ENCODE peak calls at places on chromosomes 13 and 19, in seven cellular contexts. One of them, this sample, is unnamed.

GRCh38 chr13:46648166-46648607 is 95.2 kb downstream of the LRCH1 start:
- DNase-seq in OCI-LY7: peak
- DNase-seq in endodermal cell: peak
- DNase-seq in AG09309: no peak
- DNase-seq in choroid plexus epithelial cell: peak
- DNase-seq in HL-60: no peak
- DNase-seq in effector memory CD4-positive, alpha-beta T cell: no peak
- DNase-seq in this sample: no peak

GRCh38 chr19:19429361-19429760 is 23.9 kb downstream of the GATAD2A start:
- DNase-seq in OCI-LY7: no peak
- DNase-seq in endodermal cell: no peak
- DNase-seq in AG09309: no peak
- DNase-seq in choroid plexus epithelial cell: no peak
- DNase-seq in HL-60: no peak
- DNase-seq in effector memory CD4-positive, alpha-beta T cell: no peak
- DNase-seq in this sample: no peak

GRCh38 chr13:98751397-98752110 is 918 bp downstream of the SLC15A1 start:
- DNase-seq in OCI-LY7: no peak
- DNase-seq in endodermal cell: peak
- DNase-seq in AG09309: no peak
- DNase-seq in choroid plexus epithelial cell: peak
- DNase-seq in HL-60: no peak
- DNase-seq in effector memory CD4-positive, alpha-beta T cell: no peak
- DNase-seq in this sample: no peak

GRCh38 chr19:44111910-44112463 is 1.2 kb upstream of the ZNF225 start:
- DNase-seq in OCI-LY7: no peak
- DNase-seq in endodermal cell: peak
- DNase-seq in AG09309: peak
- DNase-seq in choroid plexus epithelial cell: peak
- DNase-seq in HL-60: peak
- DNase-seq in effector memory CD4-positive, alpha-beta T cell: no peak
- DNase-seq in this sample: no peak

GRCh38 chr13:109968876-109969577 is 182.6 kb upstream of the IRS2 start:
- DNase-seq in OCI-LY7: no peak
- DNase-seq in endodermal cell: peak
- DNase-seq in AG09309: no peak
- DNase-seq in choroid plexus epithelial cell: peak
- DNase-seq in HL-60: peak
- DNase-seq in effector memory CD4-positive, alpha-beta T cell: no peak
- DNase-seq in this sample: no peak

GRCh38 chr19:10333758-10334339 is 520 bp upstream of the RAVER1 start:
- DNase-seq in OCI-LY7: no peak
- DNase-seq in endodermal cell: peak
- DNase-seq in AG09309: no peak
- DNase-seq in choroid plexus epithelial cell: peak
- DNase-seq in HL-60: no peak
- DNase-seq in effector memory CD4-positive, alpha-beta T cell: no peak
- DNase-seq in this sample: no peak

GRCh38 chr13:26786651-26787295 is 26.2 kb upstream of the GPR12 start:
- DNase-seq in OCI-LY7: peak
- DNase-seq in endodermal cell: no peak
- DNase-seq in AG09309: no peak
- DNase-seq in choroid plexus epithelial cell: no peak
- DNase-seq in HL-60: no peak
- DNase-seq in effector memory CD4-positive, alpha-beta T cell: no peak
- DNase-seq in this sample: peak

GRCh38 chr19:53102186-53102585 is 1.0 kb downstream of the ZNF160 start:
- DNase-seq in OCI-LY7: no peak
- DNase-seq in endodermal cell: peak
- DNase-seq in AG09309: no peak
- DNase-seq in choroid plexus epithelial cell: no peak
- DNase-seq in HL-60: no peak
- DNase-seq in effector memory CD4-positive, alpha-beta T cell: no peak
- DNase-seq in this sample: no peak

GRCh38 chr19:19498255-19498991 is 16.9 kb downstream of the TSSK6 start:
- DNase-seq in OCI-LY7: no peak
- DNase-seq in endodermal cell: no peak
- DNase-seq in AG09309: no peak
- DNase-seq in choroid plexus epithelial cell: no peak
- DNase-seq in HL-60: no peak
- DNase-seq in effector memory CD4-positive, alpha-beta T cell: no peak
- DNase-seq in this sample: no peak

GRCh38 chr13:52788011-52788410 is 48.4 kb upstream of the CNMD start:
- DNase-seq in OCI-LY7: no peak
- DNase-seq in endodermal cell: no peak
- DNase-seq in AG09309: no peak
- DNase-seq in choroid plexus epithelial cell: no peak
- DNase-seq in HL-60: no peak
- DNase-seq in effector memory CD4-positive, alpha-beta T cell: no peak
- DNase-seq in this sample: no peak

GRCh38 chr13:82115391-82115790 is 1766.9 kb downstream of the SLITRK1 start:
- DNase-seq in OCI-LY7: no peak
- DNase-seq in endodermal cell: no peak
- DNase-seq in AG09309: no peak
- DNase-seq in choroid plexus epithelial cell: no peak
- DNase-seq in HL-60: no peak
- DNase-seq in effector memory CD4-positive, alpha-beta T cell: no peak
- DNase-seq in this sample: no peak

GRCh38 chr19:16901491-16902175 is 12.8 kb downstream of the F2RL3 start:
- DNase-seq in OCI-LY7: no peak
- DNase-seq in endodermal cell: no peak
- DNase-seq in AG09309: no peak
- DNase-seq in choroid plexus epithelial cell: no peak
- DNase-seq in HL-60: no peak
- DNase-seq in effector memory CD4-positive, alpha-beta T cell: no peak
- DNase-seq in this sample: no peak

GRCh38 chr19:51294211-51294976 is 17.1 kb upstream of the IGLON5 start:
- DNase-seq in OCI-LY7: no peak
- DNase-seq in endodermal cell: peak
- DNase-seq in AG09309: no peak
- DNase-seq in choroid plexus epithelial cell: no peak
- DNase-seq in HL-60: no peak
- DNase-seq in effector memory CD4-positive, alpha-beta T cell: no peak
- DNase-seq in this sample: no peak

GRCh38 chr19:40907968-40908735 is 26.1 kb upstream of the CYP2A7 start:
- DNase-seq in OCI-LY7: no peak
- DNase-seq in endodermal cell: peak
- DNase-seq in AG09309: no peak
- DNase-seq in choroid plexus epithelial cell: no peak
- DNase-seq in HL-60: peak
- DNase-seq in effector memory CD4-positive, alpha-beta T cell: peak
- DNase-seq in this sample: peak

GRCh38 chr13:49740870-49741269 is 49.6 kb upstream of the EBPL start:
- DNase-seq in OCI-LY7: no peak
- DNase-seq in endodermal cell: no peak
- DNase-seq in AG09309: no peak
- DNase-seq in choroid plexus epithelial cell: no peak
- DNase-seq in HL-60: no peak
- DNase-seq in effector memory CD4-positive, alpha-beta T cell: no peak
- DNase-seq in this sample: no peak

DNA sequence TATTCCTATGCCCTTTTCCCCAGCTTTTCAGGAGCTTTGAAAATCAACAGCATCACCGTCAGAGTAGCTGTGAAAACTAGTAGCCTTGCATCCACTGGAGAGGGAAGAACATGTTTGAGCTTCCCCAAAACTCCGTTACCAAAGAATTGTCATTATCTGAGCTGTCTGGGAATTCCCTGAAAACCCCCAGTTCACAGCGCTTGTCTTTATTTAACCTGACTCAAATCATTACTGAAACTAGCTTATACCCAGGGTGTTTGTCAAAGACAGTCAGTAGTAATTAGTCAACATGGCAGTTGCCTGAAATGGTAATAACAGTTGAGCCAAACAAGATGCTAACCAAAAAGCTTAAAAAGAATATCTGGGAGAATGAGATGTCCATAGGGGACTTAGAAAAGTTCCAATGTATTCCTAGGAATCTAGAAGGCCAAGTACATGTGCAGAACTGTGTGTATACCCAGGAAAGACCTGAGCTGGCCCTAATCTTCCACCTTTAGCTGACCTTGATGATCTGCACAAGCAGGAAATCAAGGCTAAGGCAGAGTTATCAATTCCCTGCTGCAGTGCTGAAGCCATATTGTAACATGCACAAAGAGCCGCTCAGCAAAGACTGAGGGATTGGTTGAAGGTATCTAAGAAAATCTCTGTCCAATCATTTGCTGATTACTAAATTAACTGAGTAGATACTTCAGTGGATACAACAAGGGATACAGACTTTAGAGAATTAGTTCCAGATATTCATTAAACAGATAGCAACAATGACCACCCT is 130.8 kb downstream of the KL start:
- DNase-seq in OCI-LY7: no peak
- DNase-seq in endodermal cell: no peak
- DNase-seq in AG09309: no peak
- DNase-seq in choroid plexus epithelial cell: no peak
- DNase-seq in HL-60: no peak
- DNase-seq in effector memory CD4-positive, alpha-beta T cell: no peak
- DNase-seq in this sample: no peak
- H3K4me3 ChIP-seq in OCI-LY7: no peak
- H3K4me3 ChIP-seq in endodermal cell: no peak
- H3K4me3 ChIP-seq in AG09309: no peak
- H3K4me3 ChIP-seq in choroid plexus epithelial cell: no peak
- H3K4me3 ChIP-seq in HL-60: no peak
- H3K4me3 ChIP-seq in effector memory CD4-positive, alpha-beta T cell: no peak
- H3K4me3 ChIP-seq in this sample: no peak

DNA sequence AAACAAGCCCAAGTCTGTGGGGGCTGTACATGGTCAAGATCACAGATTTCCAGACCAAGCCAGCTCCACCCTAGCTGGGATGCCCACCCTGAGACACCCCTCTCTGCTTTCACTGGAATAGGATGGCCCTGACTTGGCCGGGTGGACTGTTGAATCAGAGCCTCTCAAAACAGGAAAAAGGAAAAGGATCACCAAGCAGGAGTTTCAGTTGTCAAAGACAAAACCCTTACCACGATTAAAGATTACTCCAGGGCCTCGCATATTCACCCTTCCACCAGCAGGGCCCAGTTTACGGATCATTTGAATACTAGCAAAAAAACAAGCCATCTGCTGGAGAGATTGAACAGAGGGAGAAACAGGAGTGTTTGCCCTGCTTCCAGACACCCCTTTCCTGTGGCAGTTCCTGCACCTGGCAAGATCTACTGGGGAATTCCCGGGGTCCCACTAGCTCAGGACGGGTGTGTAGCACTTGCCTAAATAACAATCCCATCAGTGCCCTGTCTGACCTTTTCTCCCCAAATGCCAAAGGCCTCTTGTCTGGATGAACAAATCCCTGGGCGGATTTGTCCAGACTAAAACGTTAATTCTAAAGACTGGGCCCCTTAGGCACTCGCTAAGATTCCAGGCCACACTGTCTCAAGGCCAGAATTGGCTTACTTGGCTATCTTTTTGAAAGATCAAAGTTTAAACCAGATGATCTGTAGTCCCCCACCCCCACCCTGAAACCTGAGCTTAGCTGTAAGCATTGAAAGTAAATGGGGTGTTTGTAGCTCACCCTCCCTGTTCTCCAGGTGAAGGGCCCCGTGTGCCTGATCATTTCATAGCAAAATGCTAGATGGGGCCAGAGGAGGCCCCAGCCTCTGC is 38.4 kb downstream of the ACTN4 start:
- DNase-seq in OCI-LY7: no peak
- DNase-seq in endodermal cell: peak
- DNase-seq in AG09309: no peak
- DNase-seq in choroid plexus epithelial cell: peak
- DNase-seq in HL-60: no peak
- DNase-seq in effector memory CD4-positive, alpha-beta T cell: no peak
- DNase-seq in this sample: peak
- H3K4me3 ChIP-seq in OCI-LY7: no peak
- H3K4me3 ChIP-seq in endodermal cell: peak
- H3K4me3 ChIP-seq in AG09309: no peak
- H3K4me3 ChIP-seq in choroid plexus epithelial cell: no peak
- H3K4me3 ChIP-seq in HL-60: no peak
- H3K4me3 ChIP-seq in effector memory CD4-positive, alpha-beta T cell: peak
- H3K4me3 ChIP-seq in this sample: peak

GRCh38 chr19:54201172-54201701 is 579 bp downstream of the RPS9 start:
- DNase-seq in OCI-LY7: no peak
- DNase-seq in endodermal cell: no peak
- DNase-seq in AG09309: no peak
- DNase-seq in choroid plexus epithelial cell: peak
- DNase-seq in HL-60: no peak
- DNase-seq in effector memory CD4-positive, alpha-beta T cell: no peak
- DNase-seq in this sample: no peak

GRCh38 chr19:54199401-54199800 is 1.3 kb upstream of the RPS9 start:
- DNase-seq in OCI-LY7: no peak
- DNase-seq in endodermal cell: no peak
- DNase-seq in AG09309: no peak
- DNase-seq in choroid plexus epithelial cell: no peak
- DNase-seq in HL-60: no peak
- DNase-seq in effector memory CD4-positive, alpha-beta T cell: no peak
- DNase-seq in this sample: no peak

GRCh38 chr19:54203151-54203611 is 2.5 kb downstream of the RPS9 start:
- DNase-seq in OCI-LY7: peak
- DNase-seq in endodermal cell: no peak
- DNase-seq in AG09309: no peak
- DNase-seq in choroid plexus epithelial cell: no peak
- DNase-seq in HL-60: no peak
- DNase-seq in effector memory CD4-positive, alpha-beta T cell: no peak
- DNase-seq in this sample: no peak

GRCh38 chr19:54204767-54205468 is 4.3 kb downstream of the RPS9 start:
- DNase-seq in OCI-LY7: no peak
- DNase-seq in endodermal cell: no peak
- DNase-seq in AG09309: no peak
- DNase-seq in choroid plexus epithelial cell: no peak
- DNase-seq in HL-60: no peak
- DNase-seq in effector memory CD4-positive, alpha-beta T cell: no peak
- DNase-seq in this sample: no peak

GRCh38 chr19:54201980-54202379 is 1.3 kb downstream of the RPS9 start:
- DNase-seq in OCI-LY7: peak
- DNase-seq in endodermal cell: no peak
- DNase-seq in AG09309: no peak
- DNase-seq in choroid plexus epithelial cell: peak
- DNase-seq in HL-60: no peak
- DNase-seq in effector memory CD4-positive, alpha-beta T cell: no peak
- DNase-seq in this sample: no peak
- H3K4me3 ChIP-seq in OCI-LY7: peak
- H3K4me3 ChIP-seq in endodermal cell: peak
- H3K4me3 ChIP-seq in AG09309: peak
- H3K4me3 ChIP-seq in choroid plexus epithelial cell: peak
- H3K4me3 ChIP-seq in HL-60: peak
- H3K4me3 ChIP-seq in effector memory CD4-positive, alpha-beta T cell: peak
- H3K4me3 ChIP-seq in this sample: peak

GRCh38 chr13:106795847-106796246 is 227.9 kb upstream of the ARGLU1 start:
- DNase-seq in OCI-LY7: no peak
- DNase-seq in endodermal cell: peak
- DNase-seq in AG09309: no peak
- DNase-seq in choroid plexus epithelial cell: no peak
- DNase-seq in HL-60: no peak
- DNase-seq in effector memory CD4-positive, alpha-beta T cell: no peak
- DNase-seq in this sample: no peak

GRCh38 chr13:106797081-106797640 is 229.2 kb upstream of the ARGLU1 start:
- DNase-seq in OCI-LY7: no peak
- DNase-seq in endodermal cell: peak
- DNase-seq in AG09309: no peak
- DNase-seq in choroid plexus epithelial cell: no peak
- DNase-seq in HL-60: no peak
- DNase-seq in effector memory CD4-positive, alpha-beta T cell: no peak
- DNase-seq in this sample: no peak

GRCh38 chr13:106794131-106794530 is 226.2 kb upstream of the ARGLU1 start:
- DNase-seq in OCI-LY7: no peak
- DNase-seq in endodermal cell: no peak
- DNase-seq in AG09309: no peak
- DNase-seq in choroid plexus epithelial cell: no peak
- DNase-seq in HL-60: no peak
- DNase-seq in effector memory CD4-positive, alpha-beta T cell: no peak
- DNase-seq in this sample: no peak

GRCh38 chr13:106799731-106800335 is 231.9 kb upstream of the ARGLU1 start:
- DNase-seq in OCI-LY7: no peak
- DNase-seq in endodermal cell: no peak
- DNase-seq in AG09309: no peak
- DNase-seq in choroid plexus epithelial cell: no peak
- DNase-seq in HL-60: no peak
- DNase-seq in effector memory CD4-positive, alpha-beta T cell: no peak
- DNase-seq in this sample: no peak

GRCh38 chr13:106796280-106797047 is 228.5 kb upstream of the ARGLU1 start:
- DNase-seq in OCI-LY7: no peak
- DNase-seq in endodermal cell: peak
- DNase-seq in AG09309: no peak
- DNase-seq in choroid plexus epithelial cell: no peak
- DNase-seq in HL-60: no peak
- DNase-seq in effector memory CD4-positive, alpha-beta T cell: no peak
- DNase-seq in this sample: no peak
- H3K4me3 ChIP-seq in OCI-LY7: no peak
- H3K4me3 ChIP-seq in endodermal cell: peak
- H3K4me3 ChIP-seq in AG09309: no peak
- H3K4me3 ChIP-seq in choroid plexus epithelial cell: no peak
- H3K4me3 ChIP-seq in HL-60: no peak
- H3K4me3 ChIP-seq in effector memory CD4-positive, alpha-beta T cell: no peak
- H3K4me3 ChIP-seq in this sample: no peak